ENCODE peak calls at places on chromosomes 5 and 9, in ten cellular contexts. L is lung; C is sigmoid colon; Q is transverse colon; F is gastrocnemius medialis; U is CD8-positive, alpha-beta T cell; T is neuronal stem cell; P is pancreas; G is adrenal gland; O is A673. Z is an unnamed sample. For H3K9me3 and H3K36me3, the result is how much of the 10 kb centered on the place peaks cover.

GRCh38 chr5:11928909-11929308 is 24.7 kb upstream of the CTNND2 start:
- DNase-seq in L (no peak), C (no peak), Q (no peak), F (no peak), U (no peak), T (no peak), P (no peak), G (no peak), O (no peak), Z (no peak)

GRCh38 chr5:151212361-151212899 is 11.5 kb downstream of the CCDC69 start:
- DNase-seq in L (peak), C (no peak), Q (no peak), F (no peak), U (peak), T (no peak), P (no peak), G (no peak), O (no peak), Z (no peak)

GRCh38 chr5:64585654-64586053 is 79.8 kb downstream of the RGS7BP start:
- DNase-seq in L (no peak), C (no peak), Q (no peak), F (no peak), U (no peak), T (no peak), P (no peak), G (no peak), O (no peak), Z (no peak)

GRCh38 chr9:71758785-71759184 is 9.5 kb downstream of the CEMIP2 start:
- DNase-seq in L (no peak), C (no peak), Q (no peak), F (no peak), U (no peak), T (no peak), P (no peak), G (no peak), O (peak), Z (no peak)

GRCh38 chr9:33388110-33388994 is 14.0 kb downstream of the AQP7 start:
- DNase-seq in L (no peak), C (no peak), Q (no peak), F (peak), U (no peak), T (no peak), P (peak), G (no peak), O (no peak), Z (no peak)

GRCh38 chr9:138101444-138102234 is 224.1 kb downstream of the CACNA1B start:
- DNase-seq in L (no peak), C (no peak), Q (no peak), F (no peak), U (no peak), T (no peak), P (no peak), G (peak), O (no peak), Z (no peak)

GRCh38 chr5:175717837-175718236 is 60.0 kb downstream of the HRH2 start:
- DNase-seq in L (no peak), C (no peak), Q (no peak), F (no peak), U (no peak), T (no peak), P (no peak), G (no peak), O (no peak), Z (no peak)

GRCh38 chr9:20477940-20478620 is 144.2 kb downstream of the MLLT3 start:
- DNase-seq in L (no peak), C (no peak), Q (no peak), F (no peak), U (no peak), T (no peak), P (no peak), G (no peak), O (no peak), Z (no peak)

GRCh38 chr9:71765693-71766092 is 2.6 kb downstream of the CEMIP2 start:
- DNase-seq in L (no peak), C (no peak), Q (no peak), F (no peak), U (no peak), T (no peak), P (no peak), G (no peak), O (no peak), Z (no peak)

GRCh38 chr9:1046639-1047604 is 3.2 kb upstream of the DMRT2 start:
- DNase-seq in L (no peak), C (no peak), Q (no peak), F (no peak), U (no peak), T (no peak), P (no peak), G (no peak), O (no peak), Z (no peak)

GRCh38 chr5:149156435-149157083 is 15.3 kb downstream of the ABLIM3 start:
- DNase-seq in L (no peak), C (no peak), Q (no peak), F (no peak), U (no peak), T (no peak), P (no peak), G (no peak), O (no peak), Z (no peak)

GRCh38 chr5:116492776-116493175 is 81.8 kb downstream of the SEMA6A start:
- DNase-seq in L (no peak), C (no peak), Q (no peak), F (peak), U (no peak), T (no peak), P (no peak), G (no peak), O (no peak), Z (no peak)

GRCh38 chr9:100673249-100673648 is 95.4 kb downstream of the CAVIN4 start:
- DNase-seq in L (no peak), C (no peak), Q (no peak), F (no peak), U (no peak), T (no peak), P (no peak), G (no peak), O (no peak), Z (no peak)

GRCh38 chr5:26054594-26054993 is 983.8 kb downstream of the CDH9 start:
- DNase-seq in L (no peak), C (no peak), Q (no peak), F (no peak), U (no peak), T (no peak), P (no peak), G (no peak), O (no peak), Z (no peak)

GRCh38 chr5:169637085-169637855 is at the start of gene DOCK2:
- DNase-seq in L (peak), C (peak), Q (peak), F (peak), U (peak), T (no peak), P (no peak), G (peak), O (no peak), Z (peak)

GRCh38 chr9:116587919-116588318 is 99.2 kb upstream of the TRIM32 start:
- DNase-seq in L (no peak), C (no peak), Q (no peak), F (no peak), U (no peak), T (no peak), P (no peak), G (no peak), O (no peak), Z (no peak)

GRCh38 chr5:181222630-181223040 is 446 bp upstream of the TRIM41 start:
- DNase-seq in L (no peak), C (no peak), Q (no peak), F (no peak), U (no peak), T (no peak), P (no peak), G (no peak), O (peak), Z (no peak)

GRCh38 chr5:181221792-181222629 is 1.1 kb upstream of the TRIM41 start:
- DNase-seq in L (peak), C (peak), Q (peak), F (peak), U (peak), T (peak), P (peak), G (peak), O (peak), Z (peak)

GRCh38 chr5:181223729-181224389 is 778 bp downstream of the TRIM41 start:
- DNase-seq in L (no peak), C (peak), Q (no peak), F (no peak), U (peak), T (peak), P (peak), G (no peak), O (no peak), Z (no peak)

GRCh38 chr5:181223041-181223728 is at the start of gene TRIM41:
- DNase-seq in L (peak), C (peak), Q (peak), F (peak), U (peak), T (peak), P (peak), G (peak), O (peak), Z (peak)

GRCh38 chr5:181224390-181225234 is 1.5 kb downstream of the TRIM41 start:
- DNase-seq in L (no peak), C (no peak), Q (peak), F (no peak), U (peak), T (no peak), P (peak), G (no peak), O (no peak), Z (no peak)
- H3K27ac ChIP-seq in L (peak), C (peak), Q (peak), F (peak), U (peak), T (no peak), P (no peak), G (no peak), O (peak), Z (peak)

DNA sequence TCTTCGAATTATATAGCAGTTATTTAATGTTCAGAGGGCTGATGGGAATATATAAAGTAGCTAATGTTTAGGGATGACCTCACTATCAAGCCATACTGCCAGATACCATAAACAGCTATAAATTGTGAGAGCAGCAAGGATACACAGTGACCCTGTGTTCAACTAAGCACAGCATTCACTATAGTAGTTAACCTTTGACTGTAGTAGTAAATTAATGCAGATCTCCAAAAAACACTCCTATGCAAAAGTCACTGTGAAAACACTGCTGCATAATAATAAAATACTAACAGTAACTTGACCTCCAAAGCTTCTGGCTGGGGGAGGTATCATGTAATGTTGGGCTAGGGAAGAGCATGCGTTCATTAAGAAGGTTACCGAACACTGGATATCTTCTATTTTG is 1944.4 kb upstream of the WWC1 start:
- DNase-seq in L (no peak), C (no peak), Q (no peak), F (no peak), U (no peak), T (no peak), P (no peak), G (no peak), O (no peak), Z (no peak)
- H3K9me3 ChIP-seq in L (under half), C (under half), Q (under half), F (under half), U (under half), T (under half), P (under half), G (under half), O (under half), Z (under half)

GRCh38 chr9:135947582-135947981 is 13.6 kb downstream of the UBAC1 start:
- DNase-seq in L (no peak), C (no peak), Q (no peak), F (no peak), U (no peak), T (no peak), P (no peak), G (no peak), O (no peak), Z (no peak)

GRCh38 chr9:135946392-135946994 is 14.7 kb downstream of the UBAC1 start:
- DNase-seq in L (no peak), C (no peak), Q (no peak), F (peak), U (no peak), T (no peak), P (no peak), G (no peak), O (no peak), Z (no peak)

GRCh38 chr9:135948446-135948845 is 12.7 kb downstream of the UBAC1 start:
- DNase-seq in L (no peak), C (no peak), Q (no peak), F (no peak), U (no peak), T (no peak), P (no peak), G (no peak), O (no peak), Z (no peak)

GRCh38 chr9:135944444-135945252 is 16.5 kb downstream of the UBAC1 start:
- DNase-seq in L (no peak), C (no peak), Q (no peak), F (no peak), U (no peak), T (no peak), P (no peak), G (no peak), O (no peak), Z (no peak)

GRCh38 chr9:135945969-135946368 is 15.2 kb downstream of the UBAC1 start:
- DNase-seq in L (no peak), C (no peak), Q (no peak), F (no peak), U (no peak), T (no peak), P (no peak), G (no peak), O (no peak), Z (no peak)
- H3K36me3 ChIP-seq in L (half or more), C (under half), Q (under half), F (under half), U (under half), T (half or more), P (under half), G (under half), O (under half), Z (half or more)

GRCh38 chr9:136095028-136095494 is at the start of gene NACC2:
- DNase-seq in L (no peak), C (no peak), Q (peak), F (peak), U (no peak), T (peak), P (peak), G (no peak), O (no peak), Z (no peak)
- H3K27ac ChIP-seq in L (peak), C (peak), Q (peak), F (peak), U (peak), T (no peak), P (peak), G (peak), O (peak), Z (peak)

Z was measured in naive thymus-derived CD4-positive, alpha-beta T cell.